ENCODE peak calls at places on chromosomes 5 and 9, in six cellular contexts. Y is A549, C is ovary, I is H1, P is K562, Z is stomach. F is an unnamed sample.

GRCh38 chr5:40474250-40474649 is 205.5 kb upstream of the PTGER4 start:
- DNase-seq in Y (no peak), C (no peak), I (peak), P (no peak), Z (no peak), F (no peak)

GRCh38 chr5:20276061-20276958 is 288.3 kb upstream of the CDH18 start:
- DNase-seq in Y (peak), C (no peak), I (no peak), P (no peak), Z (no peak), F (no peak)

GRCh38 chr5:93870649-93871048 is 129.2 kb upstream of the POU5F2 start:
- DNase-seq in Y (no peak), C (no peak), I (no peak), P (no peak), Z (no peak), F (no peak)

GRCh38 chr5:82265052-82265451 is 13.1 kb downstream of the RPS23 start:
- DNase-seq in Y (no peak), C (no peak), I (no peak), P (no peak), Z (no peak), F (no peak)

GRCh38 chr5:146660381-146660960 is 144.5 kb upstream of the GPR151 start:
- DNase-seq in Y (no peak), C (no peak), I (no peak), P (no peak), Z (no peak), F (no peak)

GRCh38 chr5:171092194-171092593 is 216.9 kb upstream of the TLX3 start:
- DNase-seq in Y (no peak), C (no peak), I (no peak), P (no peak), Z (no peak), F (no peak)

GRCh38 chr5:169115725-169116124 is 185.2 kb downstream of the SLIT3 start:
- DNase-seq in Y (no peak), C (no peak), I (no peak), P (no peak), Z (no peak), F (no peak)

GRCh38 chr5:154694159-154694558 is 61.0 kb upstream of the LARP1 start:
- DNase-seq in Y (no peak), C (no peak), I (no peak), P (no peak), Z (no peak), F (no peak)

GRCh38 chr9:97374811-97375210 is 37.1 kb upstream of the TDRD7 start:
- DNase-seq in Y (no peak), C (no peak), I (no peak), P (no peak), Z (no peak), F (no peak)

GRCh38 chr9:5939530-5939929 is 48.8 kb downstream of the MLANA start:
- DNase-seq in Y (no peak), C (no peak), I (no peak), P (no peak), Z (no peak), F (no peak)

GRCh38 chr5:119368238-119368630 is 12.4 kb downstream of the TNFAIP8 start:
- DNase-seq in Y (no peak), C (no peak), I (no peak), P (no peak), Z (no peak), F (no peak)

GRCh38 chr9:72464819-72465218 is 56.6 kb upstream of the TMC1 start:
- DNase-seq in Y (no peak), C (no peak), I (no peak), P (no peak), Z (no peak), F (no peak)

GRCh38 chr5:14298126-14298847 is 155.1 kb downstream of the TRIO start:
- DNase-seq in Y (no peak), C (no peak), I (no peak), P (no peak), Z (no peak), F (no peak)

GRCh38 chr9:132011896-132012295 is 67.8 kb downstream of the MED27 start:
- DNase-seq in Y (no peak), C (no peak), I (no peak), P (no peak), Z (no peak), F (no peak)

GRCh38 chr5:38166832-38167231 is 91.5 kb upstream of the EGFLAM start:
- DNase-seq in Y (no peak), C (no peak), I (no peak), P (no peak), Z (no peak), F (no peak)

GRCh38 chr9:115118471-115119156 is 657 bp upstream of the TNC start:
- DNase-seq in Y (peak), C (no peak), I (peak), P (no peak), Z (peak), F (peak)

GRCh38 chr9:95284152-95284551 is 33.4 kb downstream of the FANCC start:
- DNase-seq in Y (no peak), C (no peak), I (no peak), P (no peak), Z (no peak), F (no peak)

GRCh38 chr5:122454522-122454921 is 142.5 kb downstream of the SNCAIP start:
- DNase-seq in Y (no peak), C (no peak), I (no peak), P (no peak), Z (no peak), F (no peak)

GRCh38 chr9:114518599-114519022 is 13.3 kb upstream of the WHRN start:
- DNase-seq in Y (no peak), C (no peak), I (no peak), P (no peak), Z (no peak), F (no peak)

GRCh38 chr9:137969685-137970084 is 92.1 kb downstream of the CACNA1B start:
- DNase-seq in Y (no peak), C (no peak), I (no peak), P (no peak), Z (peak), F (no peak)

GRCh38 chr9:136511670-136512592 is 29.1 kb upstream of the SEC16A start:
- DNase-seq in Y (no peak), C (no peak), I (no peak), P (peak), Z (no peak), F (no peak)

GRCh38 chr5:53871050-53871449 is 310.6 kb downstream of the NDUFS4 start:
- DNase-seq in Y (no peak), C (no peak), I (no peak), P (no peak), Z (no peak), F (no peak)

GRCh38 chr5:68554566-68555279 is 339.2 kb downstream of the PIK3R1 start:
- DNase-seq in Y (no peak), C (peak), I (no peak), P (peak), Z (peak), F (peak)

GRCh38 chr9:77883846-77884771 is 147.5 kb downstream of the GNAQ start:
- DNase-seq in Y (no peak), C (no peak), I (peak), P (no peak), Z (no peak), F (no peak)

GRCh38 chr5:157575096-157575872 is at the start of gene ADAM19:
- DNase-seq in Y (peak), C (peak), I (peak), P (peak), Z (no peak), F (peak)

GRCh38 chr9:118281787-118282186 is 577.6 kb downstream of the TLR4 start:
- DNase-seq in Y (no peak), C (no peak), I (no peak), P (no peak), Z (no peak), F (no peak)
- TF ChIP-seq EP300 in Y (no peak), C (no peak), I (no peak), P (no peak), Z (no peak), F (no peak)

GRCh38 chr9:89815903-89816573 is 211.2 kb downstream of the GADD45G start:
- DNase-seq in Y (no peak), C (peak), I (no peak), P (no peak), Z (no peak), F (no peak)
- TF ChIP-seq EP300 in Y (no peak), C (no peak), I (no peak), P (no peak), Z (no peak), F (no peak)

GRCh38 chr5:150700298-150700599 is 613 bp downstream of the RBM22 start:
- DNase-seq in Y (no peak), C (no peak), I (no peak), P (no peak), Z (no peak), F (no peak)

GRCh38 chr5:150703767-150704166 is 2.9 kb upstream of the RBM22 start:
- DNase-seq in Y (no peak), C (no peak), I (no peak), P (no peak), Z (no peak), F (no peak)

DNA sequence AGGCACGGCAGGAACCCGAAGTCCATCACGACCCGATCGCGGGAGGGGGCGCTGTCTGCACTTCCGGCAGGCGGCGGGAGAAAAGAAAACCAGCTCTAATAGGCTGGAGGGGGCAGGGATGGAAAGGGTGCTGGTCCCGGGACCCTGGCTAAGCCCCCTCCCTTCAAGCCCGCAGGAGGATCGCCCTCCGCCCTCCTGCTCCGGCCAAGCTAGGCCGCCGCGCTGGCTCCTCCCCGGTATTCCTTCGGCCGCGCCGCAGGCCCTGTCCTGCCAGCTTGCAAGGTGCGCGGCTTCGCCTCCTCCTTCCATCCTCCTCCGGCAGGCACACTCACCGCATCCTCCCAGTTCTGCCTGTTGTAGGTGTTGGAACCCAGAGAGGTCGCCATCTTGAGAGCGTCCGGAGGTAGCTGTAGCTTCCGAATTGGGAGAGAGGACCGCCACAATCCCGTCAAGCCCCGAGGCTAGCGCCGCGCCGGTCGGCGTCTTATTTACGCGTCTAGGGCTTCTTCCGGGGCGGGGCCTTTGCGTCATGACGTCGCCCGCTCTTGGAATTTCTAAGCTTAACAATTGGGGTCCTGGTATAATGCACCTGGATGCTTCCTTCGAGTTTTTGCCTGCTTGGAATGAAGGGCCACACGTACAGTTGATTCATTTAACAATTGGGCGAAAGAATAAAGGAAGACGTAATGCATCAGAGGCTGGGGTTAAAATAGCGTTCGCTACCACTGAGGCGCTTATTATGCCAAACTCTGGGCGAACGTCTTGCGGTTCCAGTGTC is at the start of gene RBM22:
- DNase-seq in Y (peak), C (peak), I (peak), P (peak), Z (peak), F (peak)
- TF ChIP-seq EP300 in Y (no peak), C (peak), I (peak), P (peak), Z (no peak), F (peak)

DNA sequence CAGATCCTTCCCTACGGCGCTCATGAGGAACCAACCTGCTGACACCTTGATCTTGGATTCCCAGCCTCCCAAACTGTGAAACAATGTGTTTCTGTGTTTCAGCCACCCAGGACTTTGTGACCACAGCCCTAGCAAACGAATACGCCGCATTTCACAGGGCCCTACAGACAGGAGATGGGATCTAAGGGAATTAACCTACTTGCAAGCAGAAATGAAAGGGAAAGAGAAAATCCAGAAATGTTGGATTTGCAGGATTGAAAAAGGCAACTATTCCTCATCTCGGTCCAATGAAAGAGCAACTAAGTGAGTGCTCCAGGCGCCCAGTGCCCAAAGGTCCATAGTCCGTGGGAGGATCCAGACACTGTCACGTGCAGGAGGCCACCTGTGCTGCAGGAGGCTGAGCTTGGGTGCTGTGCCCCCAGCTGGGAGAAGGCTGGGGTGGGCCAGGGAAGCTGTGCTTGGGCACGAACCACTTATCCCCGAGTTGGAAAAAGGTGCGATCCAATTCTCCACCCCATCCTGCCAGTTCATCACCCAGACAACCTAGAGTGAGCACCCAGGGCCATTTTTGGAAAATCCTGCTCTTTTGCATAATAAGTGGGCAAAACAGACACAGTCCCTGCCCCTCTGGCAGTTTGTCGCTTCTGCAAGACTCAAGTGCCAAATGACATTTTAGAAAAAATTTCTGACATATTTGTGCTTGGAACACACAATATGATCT is 177.9 kb downstream of the C9orf50 start:
- DNase-seq in Y (no peak), C (no peak), I (no peak), P (no peak), Z (no peak), F (no peak)
- TF ChIP-seq EP300 in Y (no peak), C (no peak), I (no peak), P (no peak), Z (no peak), F (no peak)

GRCh38 chr5:52043543-52043942 is 660.3 kb downstream of the ISL1 start:
- DNase-seq in Y (no peak), C (no peak), I (no peak), P (no peak), Z (no peak), F (no peak)

GRCh38 chr5:52043137-52043536 is 659.9 kb downstream of the ISL1 start:
- DNase-seq in Y (no peak), C (no peak), I (no peak), P (no peak), Z (no peak), F (no peak)

GRCh38 chr5:52041843-52042242 is 658.6 kb downstream of the ISL1 start:
- DNase-seq in Y (no peak), C (no peak), I (no peak), P (no peak), Z (no peak), F (no peak)
- TF ChIP-seq EP300 in Y (no peak), C (no peak), I (no peak), P (no peak), Z (no peak), F (no peak)

DNA sequence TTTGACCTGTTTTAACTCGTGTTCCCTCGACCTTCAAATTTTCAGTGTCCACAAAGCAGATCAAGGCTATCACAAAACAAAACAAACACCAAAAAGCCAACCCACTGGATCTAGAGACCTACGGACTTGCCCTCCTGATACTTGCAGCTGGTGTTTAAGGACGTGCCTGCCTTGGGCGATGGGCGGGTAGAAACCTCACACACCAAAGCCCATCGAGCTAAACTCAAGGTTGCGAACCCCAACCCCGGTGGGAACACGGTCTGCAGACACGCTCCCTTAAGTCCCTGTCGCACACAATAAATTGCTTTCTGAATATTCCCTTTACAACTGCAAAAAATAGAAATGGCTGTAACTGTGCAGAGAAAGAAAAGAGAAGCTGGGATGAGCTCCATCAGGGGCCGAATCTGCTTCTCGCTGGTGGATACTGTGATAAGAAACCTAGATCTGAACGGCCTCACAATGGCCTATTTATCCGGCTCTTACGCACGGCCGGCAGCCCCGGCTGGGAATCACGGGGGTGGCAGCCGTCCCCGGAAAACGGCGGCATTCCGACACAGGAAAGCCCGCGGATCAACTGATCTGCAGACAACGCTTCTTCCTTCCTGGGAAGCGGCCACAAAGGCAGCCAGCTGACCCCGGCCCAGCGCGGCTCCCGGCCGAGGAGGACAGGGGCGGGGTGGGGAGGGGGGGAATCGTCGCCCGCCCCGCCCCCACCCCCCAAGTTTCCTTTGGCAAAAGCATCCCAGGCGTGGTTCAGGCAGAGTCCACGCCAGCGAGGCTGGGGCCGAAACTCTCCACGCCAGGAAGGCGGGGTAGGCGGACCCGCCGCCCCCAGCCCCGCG is 247.4 kb upstream of the ANKRD55 start:
- DNase-seq in Y (no peak), C (peak), I (no peak), P (no peak), Z (peak), F (peak)
- TF ChIP-seq EP300 in Y (no peak), C (no peak), I (no peak), P (no peak), Z (no peak), F (peak)

DNA sequence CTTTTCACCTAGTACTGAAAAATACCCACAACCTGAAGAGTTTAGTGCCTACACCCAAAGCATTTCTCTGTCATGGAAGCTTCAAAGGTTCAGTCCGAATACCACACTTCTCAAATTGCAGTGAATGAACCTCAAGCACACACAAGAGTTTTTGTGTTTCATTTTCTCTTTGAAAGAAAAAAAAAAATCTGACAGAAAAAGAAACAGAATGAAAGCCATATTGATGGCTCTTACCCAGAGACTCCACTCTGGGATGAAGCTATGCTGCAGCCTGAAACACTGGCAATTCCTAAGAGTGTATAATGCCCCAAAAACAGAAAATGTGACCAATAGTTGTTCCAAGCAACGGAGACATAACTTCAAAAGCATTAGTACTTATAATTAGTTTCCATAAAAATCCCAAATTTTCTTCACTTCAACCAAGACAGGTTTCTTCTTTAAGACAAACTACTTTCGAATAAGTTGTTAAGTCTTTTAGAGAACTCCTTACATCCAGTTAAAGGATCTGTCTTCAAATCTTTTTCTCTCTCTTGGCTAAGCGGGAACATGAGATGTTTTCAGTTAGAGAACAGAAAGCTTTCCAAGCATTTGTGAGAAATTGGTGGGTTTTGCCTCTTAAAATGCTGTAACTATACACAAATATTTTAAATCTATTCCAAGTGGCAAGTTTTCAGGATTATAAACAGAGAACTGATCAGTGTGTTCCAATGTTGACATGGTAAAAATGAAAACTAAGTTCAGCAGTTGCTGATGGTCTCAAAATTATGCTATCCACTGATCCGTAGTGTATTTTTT is 100.6 kb downstream of the EBF1 start:
- DNase-seq in Y (no peak), C (no peak), I (no peak), P (no peak), Z (no peak), F (no peak)
- TF ChIP-seq EP300 in Y (no peak), C (no peak), I (no peak), P (no peak), Z (no peak), F (no peak)

DNA sequence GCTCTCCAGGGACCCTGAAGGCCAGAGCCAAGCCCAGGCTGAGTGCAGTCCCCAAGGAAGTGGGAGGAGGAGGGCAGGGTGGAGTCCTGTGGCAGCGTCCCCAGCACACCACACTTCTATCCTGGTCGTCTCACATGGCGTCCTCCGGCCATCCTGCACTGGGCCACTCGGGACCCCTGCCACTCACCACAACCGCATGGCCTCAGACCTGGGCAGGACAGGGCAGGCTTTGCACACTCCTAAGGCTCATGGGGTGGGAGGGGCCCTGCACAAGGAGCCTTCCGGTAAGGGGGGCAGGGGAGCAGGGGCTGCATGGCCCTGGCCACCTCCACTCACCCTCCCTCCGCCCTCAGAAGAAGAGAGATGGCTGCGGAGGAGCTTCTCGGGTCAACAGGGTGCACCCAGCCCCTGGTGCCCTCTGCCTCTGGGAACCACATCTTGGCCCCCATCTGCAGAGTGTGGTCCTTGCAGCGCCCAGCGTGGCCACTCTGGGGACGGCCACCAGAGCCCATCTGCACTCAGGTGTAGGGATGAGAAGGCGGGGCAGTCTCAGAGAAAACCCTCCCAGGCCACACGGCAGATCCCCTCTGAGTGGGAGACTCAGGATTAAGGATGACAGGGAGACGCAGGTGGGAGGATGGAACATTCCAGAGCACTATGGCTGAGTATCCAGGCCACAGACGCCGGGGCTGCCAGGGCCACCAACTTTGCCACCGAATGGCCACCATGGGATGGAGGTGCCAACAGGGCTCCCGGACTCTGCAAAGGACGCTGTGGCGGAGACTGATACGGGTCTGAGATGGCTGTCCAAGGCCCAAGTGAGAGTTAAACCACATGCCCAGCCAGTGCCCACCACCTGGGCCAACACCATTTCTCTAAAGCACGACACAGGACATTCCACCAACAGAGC is 7.6 kb downstream of the TPPP start:
- DNase-seq in Y (no peak), C (no peak), I (no peak), P (no peak), Z (peak), F (no peak)
- TF ChIP-seq EP300 in Y (no peak), C (no peak), I (no peak), P (no peak), Z (no peak), F (no peak)

F was measured in tibial nerve.